ENCODE peak calls at places on chromosome 2, in five cellular contexts. One of them, this sample, is unnamed.

GRCh38 chr2:203852760-203853159 is 14.8 kb upstream of the CTLA4 start:
- DNase-seq in activated T-cell treated with anti-CD3 and anti-CD28 coated beads, Interleukin-2, amount 50 U/mL, for 72 hours: no peak
- DNase-seq in stimulated activated naive B cell treated with anti-CD40 and anti-IgM and Interleukin-4, amounts not matched to agents 10 μg/mL and 1 μg/mL and 100 μg/mL, for 72 hours: no peak
- DNase-seq in fibroblast of the conjunctiva: no peak
- DNase-seq in activated naive CD8-positive, alpha-beta T cell treated with anti-CD3 and anti-CD28 coated beads, Interleukin-2, amount 10 ng/mL, durations not matched to agents 7 days and 5 days: no peak
- DNase-seq in this sample: no peak

GRCh38 chr2:182652326-182652725 is 63.7 kb upstream of the DNAJC10 start:
- DNase-seq in activated T-cell treated with anti-CD3 and anti-CD28 coated beads, Interleukin-2, amount 50 U/mL, for 72 hours: peak
- DNase-seq in stimulated activated naive B cell treated with anti-CD40 and anti-IgM and Interleukin-4, amounts not matched to agents 10 μg/mL and 1 μg/mL and 100 μg/mL, for 72 hours: no peak
- DNase-seq in activated naive CD8-positive, alpha-beta T cell treated with anti-CD3 and anti-CD28 coated beads, Interleukin-2, amount 10 ng/mL, durations not matched to agents 7 days and 5 days: no peak
- DNase-seq in fibroblast of the conjunctiva: no peak
- DNase-seq in this sample: no peak

GRCh38 chr2:207502799-207503198 is 27.0 kb upstream of the CREB1 start:
- DNase-seq in fibroblast of the conjunctiva: no peak
- DNase-seq in stimulated activated naive B cell treated with anti-CD40 and anti-IgM and Interleukin-4, amounts not matched to agents 10 μg/mL and 1 μg/mL and 100 μg/mL, for 72 hours: peak
- DNase-seq in activated T-cell treated with anti-CD3 and anti-CD28 coated beads, Interleukin-2, amount 50 U/mL, for 72 hours: no peak
- DNase-seq in activated naive CD8-positive, alpha-beta T cell treated with anti-CD3 and anti-CD28 coated beads, Interleukin-2, amount 10 ng/mL, durations not matched to agents 7 days and 5 days: no peak
- DNase-seq in this sample: no peak

GRCh38 chr2:72951303-72952095 is 34.2 kb downstream of the EMX1 start:
- DNase-seq in activated naive CD8-positive, alpha-beta T cell treated with anti-CD3 and anti-CD28 coated beads, Interleukin-2, amount 10 ng/mL, durations not matched to agents 7 days and 5 days: no peak
- DNase-seq in stimulated activated naive B cell treated with anti-CD40 and anti-IgM and Interleukin-4, amounts not matched to agents 10 μg/mL and 1 μg/mL and 100 μg/mL, for 72 hours: no peak
- DNase-seq in activated T-cell treated with anti-CD3 and anti-CD28 coated beads, Interleukin-2, amount 50 U/mL, for 72 hours: no peak
- DNase-seq in fibroblast of the conjunctiva: no peak
- DNase-seq in this sample: no peak

GRCh38 chr2:54556659-54557121 is 100.6 kb downstream of the SPTBN1 start:
- DNase-seq in activated naive CD8-positive, alpha-beta T cell treated with anti-CD3 and anti-CD28 coated beads, Interleukin-2, amount 10 ng/mL, durations not matched to agents 7 days and 5 days: no peak
- DNase-seq in fibroblast of the conjunctiva: no peak
- DNase-seq in activated T-cell treated with anti-CD3 and anti-CD28 coated beads, Interleukin-2, amount 50 U/mL, for 72 hours: no peak
- DNase-seq in stimulated activated naive B cell treated with anti-CD40 and anti-IgM and Interleukin-4, amounts not matched to agents 10 μg/mL and 1 μg/mL and 100 μg/mL, for 72 hours: no peak
- DNase-seq in this sample: no peak

GRCh38 chr2:119873350-119874013 is 113.8 kb downstream of the PTPN4 start:
- DNase-seq in activated naive CD8-positive, alpha-beta T cell treated with anti-CD3 and anti-CD28 coated beads, Interleukin-2, amount 10 ng/mL, durations not matched to agents 7 days and 5 days: no peak
- DNase-seq in fibroblast of the conjunctiva: no peak
- DNase-seq in stimulated activated naive B cell treated with anti-CD40 and anti-IgM and Interleukin-4, amounts not matched to agents 10 μg/mL and 1 μg/mL and 100 μg/mL, for 72 hours: no peak
- DNase-seq in activated T-cell treated with anti-CD3 and anti-CD28 coated beads, Interleukin-2, amount 50 U/mL, for 72 hours: no peak
- DNase-seq in this sample: no peak

GRCh38 chr2:14433946-14434495 is 198.5 kb upstream of the LRATD1 start:
- DNase-seq in stimulated activated naive B cell treated with anti-CD40 and anti-IgM and Interleukin-4, amounts not matched to agents 10 μg/mL and 1 μg/mL and 100 μg/mL, for 72 hours: no peak
- DNase-seq in activated naive CD8-positive, alpha-beta T cell treated with anti-CD3 and anti-CD28 coated beads, Interleukin-2, amount 10 ng/mL, durations not matched to agents 7 days and 5 days: no peak
- DNase-seq in fibroblast of the conjunctiva: no peak
- DNase-seq in activated T-cell treated with anti-CD3 and anti-CD28 coated beads, Interleukin-2, amount 50 U/mL, for 72 hours: no peak
- DNase-seq in this sample: no peak

GRCh38 chr2:227153766-227154486 is 10.1 kb downstream of the COL4A4 start:
- DNase-seq in stimulated activated naive B cell treated with anti-CD40 and anti-IgM and Interleukin-4, amounts not matched to agents 10 μg/mL and 1 μg/mL and 100 μg/mL, for 72 hours: no peak
- DNase-seq in activated T-cell treated with anti-CD3 and anti-CD28 coated beads, Interleukin-2, amount 50 U/mL, for 72 hours: no peak
- DNase-seq in fibroblast of the conjunctiva: no peak
- DNase-seq in activated naive CD8-positive, alpha-beta T cell treated with anti-CD3 and anti-CD28 coated beads, Interleukin-2, amount 10 ng/mL, durations not matched to agents 7 days and 5 days: no peak
- DNase-seq in this sample: no peak

GRCh38 chr2:69992310-69993047 is 31.0 kb upstream of the ASPRV1 start:
- DNase-seq in stimulated activated naive B cell treated with anti-CD40 and anti-IgM and Interleukin-4, amounts not matched to agents 10 μg/mL and 1 μg/mL and 100 μg/mL, for 72 hours: no peak
- DNase-seq in fibroblast of the conjunctiva: no peak
- DNase-seq in activated T-cell treated with anti-CD3 and anti-CD28 coated beads, Interleukin-2, amount 50 U/mL, for 72 hours: no peak
- DNase-seq in activated naive CD8-positive, alpha-beta T cell treated with anti-CD3 and anti-CD28 coated beads, Interleukin-2, amount 10 ng/mL, durations not matched to agents 7 days and 5 days: peak
- DNase-seq in this sample: no peak

GRCh38 chr2:100757621-100758394 is 62.1 kb upstream of the NPAS2 start:
- DNase-seq in activated naive CD8-positive, alpha-beta T cell treated with anti-CD3 and anti-CD28 coated beads, Interleukin-2, amount 10 ng/mL, durations not matched to agents 7 days and 5 days: no peak
- DNase-seq in activated T-cell treated with anti-CD3 and anti-CD28 coated beads, Interleukin-2, amount 50 U/mL, for 72 hours: no peak
- DNase-seq in stimulated activated naive B cell treated with anti-CD40 and anti-IgM and Interleukin-4, amounts not matched to agents 10 μg/mL and 1 μg/mL and 100 μg/mL, for 72 hours: no peak
- DNase-seq in fibroblast of the conjunctiva: peak
- DNase-seq in this sample: no peak

This sample was measured in NCI-H524.